ENCODE peak calls at places on chromosome 6, in ten cellular contexts. K, M, C, A, H, Y, D, X, V and Q are unnamed samples. For H3K9me3, the result is how much of the 10 kb centered on the place peaks cover.

GRCh38 chr6:46528956-46529750 is 37.9 kb upstream of the RCAN2 start:
- DNase-seq in K (no peak), M (no peak), C (no peak), A (no peak), H (no peak), Y (no peak), D (no peak), X (no peak), V (no peak), Q (no peak)

GRCh38 chr6:156718647-156719394 is 58.4 kb upstream of the ARID1B start:
- DNase-seq in K (peak), M (peak), C (no peak), A (peak), H (no peak), Y (no peak), D (peak), X (peak), V (peak), Q (no peak)

GRCh38 chr6:117992856-117993255 is 85.8 kb downstream of the SLC35F1 start:
- DNase-seq in K (peak), M (no peak), C (no peak), A (no peak), H (no peak), Y (no peak), D (no peak), X (no peak), V (no peak), Q (no peak)

GRCh38 chr6:87139236-87139635 is 16.1 kb upstream of the ZNF292 start:
- DNase-seq in K (peak), M (no peak), C (no peak), A (peak), H (no peak), Y (no peak), D (no peak), X (no peak), V (no peak), Q (no peak)

GRCh38 chr6:38509713-38510112 is 130.0 kb downstream of the BTBD9 start:
- DNase-seq in K (peak), M (no peak), C (no peak), A (peak), H (no peak), Y (peak), D (no peak), X (no peak), V (no peak), Q (no peak)

GRCh38 chr6:5079692-5080091 is 5.4 kb upstream of the PPP1R3G start:
- DNase-seq in K (no peak), M (no peak), C (no peak), A (no peak), H (no peak), Y (no peak), D (no peak), X (no peak), V (no peak), Q (no peak)

GRCh38 chr6:97842536-97842935 is 559.5 kb upstream of the MMS22L start:
- DNase-seq in K (no peak), M (no peak), C (no peak), A (no peak), H (no peak), Y (no peak), D (no peak), X (no peak), V (no peak), Q (no peak)

GRCh38 chr6:170223718-170224693 is 66.9 kb downstream of the DLL1 start:
- DNase-seq in K (no peak), M (no peak), C (peak), A (no peak), H (no peak), Y (no peak), D (no peak), X (no peak), V (peak), Q (no peak)

GRCh38 chr6:12291785-12292604 is 1.8 kb downstream of the EDN1 start:
- DNase-seq in K (peak), M (peak), C (peak), A (peak), H (no peak), Y (no peak), D (no peak), X (no peak), V (no peak), Q (no peak)

GRCh38 chr6:69867075-69867911 is 937 bp downstream of the COL19A1 start:
- DNase-seq in K (no peak), M (peak), C (peak), A (peak), H (no peak), Y (no peak), D (peak), X (peak), V (peak), Q (no peak)

GRCh38 chr6:152746172-152746553 is 4.4 kb upstream of the VIP start:
- DNase-seq in K (peak), M (no peak), C (no peak), A (peak), H (no peak), Y (no peak), D (no peak), X (no peak), V (no peak), Q (no peak)

GRCh38 chr6:34273242-34273805 is 24.5 kb upstream of the SMIM29 start:
- DNase-seq in K (peak), M (peak), C (no peak), A (no peak), H (no peak), Y (no peak), D (peak), X (peak), V (no peak), Q (no peak)

GRCh38 chr6:108002365-108003221 is 44.6 kb upstream of the SEC63 start:
- DNase-seq in K (no peak), M (peak), C (no peak), A (peak), H (peak), Y (no peak), D (no peak), X (no peak), V (no peak), Q (no peak)

GRCh38 chr6:108541843-108542795 is 18.6 kb upstream of the FOXO3 start:
- DNase-seq in K (peak), M (peak), C (peak), A (peak), H (peak), Y (peak), D (peak), X (peak), V (peak), Q (no peak)

DNA sequence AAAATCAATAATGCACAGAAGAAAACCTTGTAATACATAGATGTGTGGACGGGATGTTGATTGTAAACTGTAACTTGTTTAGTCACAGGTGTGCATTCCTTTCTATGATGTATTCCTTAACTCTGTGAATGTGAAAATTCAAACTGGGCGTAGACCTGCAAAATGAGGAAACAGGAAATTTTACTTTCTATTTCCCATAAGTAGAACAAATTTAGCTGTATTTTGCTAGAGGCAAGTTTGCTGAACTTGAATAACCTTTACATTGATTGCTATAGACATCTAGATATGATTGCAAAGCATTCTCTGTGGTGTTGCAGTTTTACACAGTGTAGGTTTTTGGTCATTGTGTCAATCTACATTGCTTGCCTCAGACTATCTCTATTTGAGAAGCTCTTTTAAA is 368.4 kb upstream of the MAN1A1 start:
- DNase-seq in K (no peak), M (no peak), C (no peak), A (no peak), H (no peak), Y (no peak), D (no peak), X (no peak), V (no peak), Q (no peak)
- H3K9me3 ChIP-seq in K (under half), M (under half), C (under half), A (under half), H (under half), Y (under half), D (under half), X (under half), V (under half), Q (under half)

DNA sequence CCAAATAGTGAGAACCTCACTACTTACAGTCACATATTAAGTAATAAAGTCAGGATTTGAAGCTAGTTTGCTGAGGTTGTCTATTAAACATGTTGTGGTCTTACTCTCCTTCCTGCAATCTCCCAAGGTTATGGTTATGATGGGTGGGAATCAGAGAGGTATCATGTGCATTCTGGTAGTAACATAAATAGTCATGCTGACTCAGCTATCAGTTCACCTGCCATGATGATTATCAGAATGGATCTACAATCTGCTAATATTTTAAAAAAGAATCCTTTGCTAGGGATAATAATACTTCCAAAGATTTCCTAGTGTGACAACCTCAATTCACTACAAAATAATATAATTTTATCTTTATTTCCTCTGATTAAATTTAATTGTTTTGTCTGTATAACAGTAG is 671.9 kb downstream of the KHDRBS2 start:
- DNase-seq in K (no peak), M (no peak), C (no peak), A (no peak), H (no peak), Y (no peak), D (no peak), X (no peak), V (no peak), Q (no peak)
- H3K9me3 ChIP-seq in K (under half), M (under half), C (under half), A (under half), H (under half), Y (under half), D (under half), X (under half), V (under half), Q (under half)

DNA sequence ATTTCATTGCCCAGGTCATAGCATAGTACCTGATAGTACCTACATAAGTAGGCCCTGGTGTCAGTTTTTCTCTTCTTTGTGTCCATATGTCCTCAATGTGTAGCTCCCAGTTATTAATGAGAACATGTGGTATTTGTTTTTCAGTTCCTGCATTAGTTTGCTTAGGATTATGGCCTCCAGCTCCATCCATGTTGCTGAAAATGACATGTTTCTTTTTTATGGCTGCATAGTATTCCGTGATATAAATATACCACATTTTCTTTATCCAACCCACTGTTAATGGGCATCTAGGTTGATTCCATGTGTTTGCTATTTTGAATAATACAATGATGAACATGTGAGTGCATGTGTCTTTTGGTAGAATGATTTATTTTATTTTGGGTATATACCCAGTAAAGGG is 641.6 kb downstream of the RFPL4B start:
- DNase-seq in K (no peak), M (no peak), C (no peak), A (no peak), H (no peak), Y (no peak), D (no peak), X (no peak), V (no peak), Q (no peak)
- H3K9me3 ChIP-seq in K (under half), M (under half), C (under half), A (under half), H (under half), Y (under half), D (under half), X (under half), V (under half), Q (under half)

GRCh38 chr6:28188111-28188979 is 36.7 kb upstream of the ZSCAN9 start:
- DNase-seq in K (no peak), M (no peak), C (no peak), A (no peak), H (no peak), Y (no peak), D (no peak), X (no peak), V (no peak), Q (no peak)
- H3K9me3 ChIP-seq in K (under half), M (half or more), C (under half), A (under half), H (under half), Y (under half), D (half or more), X (half or more), V (under half), Q (under half)

GRCh38 chr6:22666021-22666420 is 96.7 kb downstream of the HDGFL1 start:
- DNase-seq in K (no peak), M (no peak), C (no peak), A (no peak), H (no peak), Y (no peak), D (no peak), X (no peak), V (no peak), Q (no peak)
- H3K9me3 ChIP-seq in K (under half), M (under half), C (under half), A (under half), H (under half), Y (under half), D (under half), X (under half), V (under half), Q (under half)

GRCh38 chr6:158110986-158111385 is 57.1 kb downstream of the SERAC1 start:
- DNase-seq in K (no peak), M (no peak), C (no peak), A (no peak), H (no peak), Y (no peak), D (no peak), X (no peak), V (no peak), Q (no peak)

GRCh38 chr6:158115102-158115501 is 53.0 kb downstream of the SERAC1 start:
- DNase-seq in K (no peak), M (no peak), C (no peak), A (no peak), H (no peak), Y (no peak), D (no peak), X (no peak), V (no peak), Q (no peak)

GRCh38 chr6:158109744-158110143 is 58.3 kb downstream of the SERAC1 start:
- DNase-seq in K (no peak), M (no peak), C (no peak), A (no peak), H (no peak), Y (no peak), D (no peak), X (no peak), V (no peak), Q (no peak)

GRCh38 chr6:158111987-158112386 is 56.1 kb downstream of the SERAC1 start:
- DNase-seq in K (no peak), M (no peak), C (no peak), A (no peak), H (no peak), Y (no peak), D (no peak), X (no peak), V (no peak), Q (no peak)

DNA sequence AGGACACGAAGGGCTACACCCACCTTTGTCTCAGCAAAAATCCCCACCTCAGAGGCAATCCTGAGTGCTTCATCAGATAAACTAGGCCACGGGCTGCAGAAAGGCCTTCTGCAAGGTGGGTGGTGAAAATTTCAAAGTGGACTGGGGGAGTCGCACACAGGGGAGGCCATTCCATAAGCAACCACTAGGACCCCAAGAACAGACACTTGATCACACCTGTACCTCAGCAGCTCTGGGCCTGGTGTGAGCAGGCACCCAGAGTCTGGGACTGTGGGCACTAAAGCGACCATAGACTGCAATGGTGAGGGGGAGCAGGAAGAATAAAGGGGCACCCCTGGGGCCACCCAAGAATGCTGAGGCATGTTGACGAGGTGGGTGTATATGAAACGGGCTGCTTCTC is 52.6 kb downstream of the SERAC1 start:
- DNase-seq in K (no peak), M (no peak), C (no peak), A (no peak), H (no peak), Y (no peak), D (no peak), X (no peak), V (no peak), Q (no peak)
- H3K9me3 ChIP-seq in K (under half), M (under half), C (under half), A (under half), H (under half), Y (under half), D (under half), X (under half), V (under half), Q (under half)

DNA sequence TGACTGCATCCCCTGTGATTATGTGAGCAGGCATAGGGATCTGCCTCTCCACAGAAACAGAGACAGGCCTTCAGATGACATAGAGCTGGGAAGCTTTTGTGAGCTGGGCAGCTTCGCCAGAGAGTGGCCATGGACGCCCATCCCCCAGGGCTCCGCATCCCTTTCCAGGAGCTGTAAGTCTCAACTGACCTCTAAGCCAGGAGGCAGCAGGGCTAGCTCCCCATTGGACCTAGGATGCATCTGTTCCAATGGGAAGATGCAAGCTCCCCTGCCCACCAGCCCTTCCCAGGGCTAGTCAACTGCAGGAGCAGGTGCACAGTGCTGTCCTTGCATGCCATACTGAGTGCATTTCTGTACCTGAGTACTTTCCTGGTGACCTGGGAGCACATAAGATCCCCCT is 663.6 kb downstream of the RNF144B start:
- DNase-seq in K (no peak), M (no peak), C (no peak), A (no peak), H (no peak), Y (no peak), D (no peak), X (no peak), V (no peak), Q (no peak)
- H3K9me3 ChIP-seq in K (under half), M (under half), C (under half), A (under half), H (under half), Y (under half), D (under half), X (under half), V (under half), Q (under half)

GRCh38 chr6:40181367-40181766 is 247.1 kb upstream of the MOCS1 start:
- DNase-seq in K (no peak), M (no peak), C (peak), A (no peak), H (no peak), Y (no peak), D (no peak), X (no peak), V (no peak), Q (no peak)
- H3K9me3 ChIP-seq in K (under half), M (under half), C (under half), A (under half), H (under half), Y (under half), D (under half), X (under half), V (under half), Q (under half)